ENCODE peak calls at places on chromosomes 1 and 21, in ten cellular contexts. H, P, D, I, O, J, G, V, T and U are unnamed samples.

GRCh38 chr1:232378266-232379041 is 251.5 kb downstream of the SIPA1L2 start:
- DNase-seq in J (no peak), H (no peak), G (no peak), I (no peak), P (no peak), D (no peak), O (no peak), V (no peak), T (no peak), U (no peak)

GRCh38 chr1:150152182-150152536 is 2.4 kb downstream of the PLEKHO1 start:
- DNase-seq in V (no peak), T (no peak), J (no peak), I (no peak), G (no peak), O (no peak), P (no peak), D (no peak), H (no peak), U (no peak)

GRCh38 chr1:54227836-54228435 is 28.0 kb downstream of the MRPL37 start:
- DNase-seq in T (no peak), P (no peak), H (no peak), V (no peak), G (no peak), J (no peak), I (no peak), O (no peak), D (peak), U (no peak)

GRCh38 chr1:202283991-202284390 is 57.7 kb downstream of the UBE2T start:
- DNase-seq in V (no peak), J (peak), T (no peak), G (no peak), H (peak), I (no peak), O (no peak), P (no peak), D (no peak), U (no peak)

GRCh38 chr21:17921579-17922530 is 102.7 kb upstream of the C21orf91 start:
- DNase-seq in I (no peak), J (peak), G (no peak), V (no peak), H (peak), T (no peak), D (peak), O (no peak), P (peak), U (no peak)

GRCh38 chr1:220339581-220339980 is 67.3 kb upstream of the RAB3GAP2 start:
- DNase-seq in D (no peak), P (no peak), H (no peak), V (no peak), I (no peak), J (no peak), T (no peak), O (no peak), G (no peak), U (no peak)

GRCh38 chr1:207084241-207084640 is 4.4 kb upstream of the C4BPB start:
- DNase-seq in O (no peak), G (no peak), V (no peak), D (no peak), I (no peak), P (no peak), J (no peak), T (no peak), H (no peak), U (no peak)

GRCh38 chr1:234654002-234654733 is 44.2 kb upstream of the IRF2BP2 start:
- DNase-seq in O (no peak), J (no peak), T (no peak), H (no peak), I (no peak), G (no peak), V (no peak), P (no peak), D (no peak), U (no peak)

GRCh38 chr21:39048574-39048973 is 134.7 kb downstream of the PSMG1 start:
- DNase-seq in V (no peak), G (no peak), J (peak), I (no peak), O (no peak), H (no peak), T (no peak), P (no peak), D (no peak), U (no peak)

GRCh38 chr1:195866383-195867222 is 741.6 kb downstream of the KCNT2 start:
- DNase-seq in P (no peak), G (peak), O (no peak), H (no peak), I (no peak), D (no peak), V (no peak), J (no peak), T (no peak), U (no peak)

GRCh38 chr1:71039666-71040262 is 7.9 kb downstream of the PTGER3 start:
- DNase-seq in P (no peak), I (no peak), O (no peak), H (no peak), V (no peak), J (no peak), D (no peak), G (no peak), T (no peak), U (no peak)

GRCh38 chr1:237324226-237324625 is 282.2 kb downstream of the RYR2 start:
- DNase-seq in I (no peak), D (no peak), V (no peak), T (no peak), O (no peak), G (no peak), H (no peak), J (no peak), P (no peak), U (no peak)

GRCh38 chr1:30403061-30403645 is 320.2 kb downstream of the MATN1 start:
- DNase-seq in J (peak), G (no peak), I (no peak), T (no peak), O (peak), P (no peak), H (no peak), V (no peak), D (no peak), U (no peak)

GRCh38 chr21:35905973-35906357 is 154.4 kb downstream of the SETD4 start:
- DNase-seq in D (no peak), J (no peak), I (no peak), H (no peak), G (no peak), T (no peak), V (no peak), O (no peak), P (no peak), U (no peak)

GRCh38 chr1:245142171-245142798 is 12.5 kb upstream of the KIF26B start:
- DNase-seq in T (no peak), I (no peak), V (no peak), G (no peak), O (no peak), D (no peak), P (no peak), J (no peak), H (no peak), U (no peak)

GRCh38 chr1:24963099-24963872 is 33.2 kb upstream of the RUNX3 start:
- DNase-seq in V (no peak), G (no peak), P (no peak), J (peak), T (no peak), D (no peak), H (no peak), O (no peak), I (no peak), U (no peak)

GRCh38 chr1:17611991-17612390 is 72.5 kb downstream of the ARHGEF10L start:
- DNase-seq in V (no peak), G (no peak), D (no peak), H (no peak), J (no peak), T (no peak), P (no peak), I (no peak), O (no peak), U (no peak)

GRCh38 chr1:244970236-244970652 is 105.9 kb upstream of the HNRNPU start:
- DNase-seq in J (peak), D (no peak), H (no peak), O (peak), I (peak), P (peak), G (peak), T (peak), V (no peak), U (peak)

GRCh38 chr1:164712131-164713031 is 153.4 kb downstream of the PBX1 start:
- DNase-seq in V (no peak), O (peak), I (no peak), T (no peak), G (peak), J (no peak), D (peak), H (no peak), P (no peak), U (no peak)

GRCh38 chr1:35590476-35591040 is 17.4 kb downstream of the TFAP2E start:
- DNase-seq in V (no peak), I (no peak), H (no peak), G (no peak), J (no peak), D (no peak), T (no peak), P (no peak), O (no peak), U (no peak)

GRCh38 chr1:160410412-160411005 is 10.1 kb downstream of the VANGL2 start:
- DNase-seq in H (no peak), P (no peak), O (no peak), G (no peak), T (no peak), I (no peak), D (no peak), V (no peak), J (no peak), U (no peak)

GRCh38 chr21:33763573-33763881 is 121.2 kb downstream of the ITSN1 start:
- DNase-seq in P (no peak), J (no peak), G (no peak), O (no peak), T (no peak), V (no peak), I (no peak), H (no peak), D (no peak), U (no peak)

GRCh38 chr1:231590453-231591198 is 36.0 kb upstream of the DISC1 start:
- DNase-seq in D (peak), O (peak), V (peak), G (no peak), I (peak), P (peak), J (no peak), H (peak), T (no peak), U (peak)

GRCh38 chr21:44834231-44834950 is 16.5 kb upstream of the SUMO3 start:
- DNase-seq in J (no peak), H (no peak), T (no peak), O (no peak), G (no peak), D (no peak), P (no peak), V (no peak), I (no peak), U (no peak)

GRCh38 chr1:26831546-26832248 is 5.2 kb downstream of the ZDHHC18 start:
- DNase-seq in V (no peak), P (no peak), J (no peak), T (no peak), D (no peak), G (peak), H (no peak), O (peak), I (no peak), U (no peak)

GRCh38 chr1:63917571-63918394 is 144.0 kb downstream of the ROR1 start:
- DNase-seq in J (no peak), T (no peak), V (no peak), O (no peak), P (no peak), I (no peak), H (no peak), G (peak), D (peak), U (no peak)

GRCh38 chr1:228281631-228282328 is 73.9 kb downstream of the OBSCN start:
- DNase-seq in H (no peak), T (peak), V (no peak), O (peak), J (peak), I (no peak), P (no peak), G (no peak), D (no peak), U (no peak)

GRCh38 chr1:79539001-79539400 is 532.5 kb upstream of the ADGRL4 start:
- DNase-seq in J (no peak), O (no peak), P (no peak), G (no peak), T (no peak), D (no peak), I (no peak), V (no peak), H (no peak), U (no peak)

GRCh38 chr21:29300547-29301138 is 1.9 kb downstream of the BACH1 start:
- DNase-seq in O (no peak), J (no peak), H (no peak), T (no peak), I (no peak), G (no peak), P (no peak), D (no peak), V (no peak), U (no peak)

GRCh38 chr21:33261635-33262034 is 4.5 kb upstream of the IL10RB start:
- DNase-seq in D (no peak), V (no peak), I (no peak), O (no peak), J (no peak), G (no peak), T (peak), P (peak), H (peak), U (no peak)

GRCh38 chr1:187891993-187892392 is 1063.2 kb downstream of the PLA2G4A start:
- DNase-seq in P (no peak), D (no peak), T (no peak), I (no peak), V (no peak), H (no peak), G (no peak), O (no peak), J (no peak), U (no peak)

GRCh38 chr1:16164821-16165364 is 9.0 kb upstream of the EPHA2 start:
- DNase-seq in T (no peak), O (no peak), P (no peak), H (no peak), V (no peak), G (no peak), D (no peak), I (no peak), J (no peak), U (no peak)

GRCh38 chr1:226687476-226687875 is 51.6 kb downstream of the ITPKB start:
- DNase-seq in V (no peak), O (no peak), P (no peak), D (no peak), G (no peak), J (no peak), H (no peak), T (no peak), I (no peak), U (no peak)
- TF ChIP-seq CTCF in V (no peak), O (no peak), P (no peak), D (no peak), G (no peak), J (no peak), H (no peak), T (peak), I (peak), U (no peak)

DNA sequence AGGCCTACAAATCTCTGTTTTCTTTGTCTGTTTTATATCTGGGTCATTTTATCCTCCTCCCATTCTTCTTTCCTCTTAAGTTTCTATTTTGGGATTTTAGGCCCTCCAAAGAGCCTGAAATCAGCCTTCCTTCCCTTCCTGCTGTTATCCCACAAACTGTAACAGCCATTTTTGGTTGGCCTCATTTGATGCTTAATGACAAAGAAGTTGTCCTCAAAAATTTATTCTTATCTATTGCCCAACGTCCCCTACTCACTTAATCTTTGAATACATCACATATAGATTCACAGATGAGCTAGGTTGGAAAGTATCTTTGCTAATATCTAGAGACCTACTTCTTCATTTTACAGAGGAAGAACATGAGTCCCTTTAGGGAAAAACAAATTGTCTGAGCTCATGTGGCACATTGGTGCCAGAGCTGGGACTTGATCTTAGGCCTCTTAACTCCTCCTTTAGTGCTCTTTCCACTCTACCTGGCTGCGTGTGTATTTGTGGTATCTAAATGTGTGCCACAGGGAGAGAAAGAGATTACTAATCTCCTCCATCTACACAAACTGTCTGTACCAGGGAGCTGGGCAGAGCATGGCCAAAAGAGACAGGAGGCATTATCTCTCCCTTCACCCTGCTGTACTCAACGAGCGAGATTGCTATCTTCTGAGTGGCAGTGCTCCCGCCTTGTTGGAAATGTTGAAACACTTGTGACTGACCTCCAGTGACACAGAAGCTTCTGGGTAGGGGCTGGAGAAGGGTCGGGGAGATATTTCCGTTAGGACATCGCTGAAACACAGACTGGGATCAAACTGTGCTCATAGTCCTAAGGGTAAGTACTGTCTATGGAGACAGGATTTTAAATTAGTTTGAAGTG is 30.1 kb downstream of the RHEX start:
- DNase-seq in V (no peak), O (no peak), G (no peak), H (no peak), D (no peak), P (no peak), T (no peak), J (no peak), I (no peak), U (no peak)
- H3K4me3 ChIP-seq in V (no peak), O (no peak), G (no peak), H (no peak), D (no peak), P (no peak), T (no peak), J (no peak), I (no peak), U (no peak)

GRCh38 chr1:68301538-68301937 is 69.2 kb upstream of the WLS start:
- DNase-seq in H (no peak), P (no peak), O (no peak), D (no peak), J (no peak), V (no peak), T (no peak), I (no peak), G (no peak), U (no peak)
- TF ChIP-seq CTCF in H (no peak), P (no peak), O (no peak), D (no peak), J (no peak), V (no peak), T (no peak), I (no peak), G (no peak), U (no peak)

GRCh38 chr1:65149753-65150463 is 1.9 kb downstream of the AK4 start:
- DNase-seq in P (no peak), V (no peak), G (no peak), T (no peak), O (no peak), J (no peak), H (no peak), I (no peak), D (no peak), U (no peak)
- H3K4me3 ChIP-seq in P (no peak), V (peak), G (peak), T (no peak), O (peak), J (peak), H (no peak), I (peak), D (no peak), U (peak)

DNA sequence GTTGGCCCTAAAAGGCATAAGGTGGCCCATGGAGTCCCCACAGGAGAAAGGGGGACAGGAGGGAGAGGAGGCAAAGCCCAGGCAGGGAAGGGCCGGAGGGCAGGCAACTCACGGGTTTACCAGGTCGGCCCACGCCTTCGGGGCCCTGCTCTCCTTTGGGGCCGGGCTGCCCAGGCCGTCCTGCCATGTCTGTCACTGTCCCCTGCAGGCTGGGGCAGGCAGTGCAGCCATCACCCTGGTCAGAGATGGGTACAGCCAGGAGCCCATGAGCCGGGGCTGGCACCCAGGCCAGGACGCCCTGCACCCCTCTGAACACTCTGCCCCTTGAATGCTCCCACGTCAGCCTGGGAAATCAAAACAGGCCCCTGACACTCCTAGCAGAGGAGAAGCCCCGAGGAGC is 19.8 kb downstream of the COL16A1 start:
- DNase-seq in J (no peak), V (no peak), H (no peak), P (no peak), I (no peak), O (no peak), G (peak), D (peak), T (no peak), U (no peak)
- TF ChIP-seq CTCF in J (no peak), V (no peak), H (peak), P (peak), I (peak), O (no peak), G (peak), D (peak), T (peak), U (peak)